ENCODE peak calls at places on chromosomes 12 and 14, in four cellular contexts. One of them, this sample, is unnamed.

GRCh38 chr14:65134651-65135579 is 32.6 kb upstream of the MAX start:
- DNase-seq in GM10248: no peak
- DNase-seq in right atrium auricular region: no peak
- DNase-seq in Calu3: peak; percentile 32
- DNase-seq in this sample: no peak

GRCh38 chr12:50055831-50056628 is 1.4 kb upstream of the ASIC1 start:
- DNase-seq in Calu3: peak; percentile 49
- DNase-seq in GM10248: peak; percentile 83
- DNase-seq in right atrium auricular region: no peak
- DNase-seq in this sample: no peak

GRCh38 chr12:14988035-14988434 is 15.2 kb downstream of the PDE6H start:
- DNase-seq in Calu3: no peak
- DNase-seq in GM10248: no peak
- DNase-seq in right atrium auricular region: no peak
- DNase-seq in this sample: no peak

GRCh38 chr14:22039938-22040780 is 366.5 kb upstream of the OR4E1 start:
- DNase-seq in GM10248: no peak
- DNase-seq in right atrium auricular region: no peak
- DNase-seq in Calu3: peak; percentile 24
- DNase-seq in this sample: no peak

GRCh38 chr12:18382486-18382885 is 121.2 kb downstream of the PIK3C2G start:
- DNase-seq in GM10248: no peak
- DNase-seq in Calu3: no peak
- DNase-seq in right atrium auricular region: no peak
- DNase-seq in this sample: no peak

GRCh38 chr14:73997108-73997943 is 21.8 kb downstream of the ENTPD5 start:
- DNase-seq in right atrium auricular region: no peak
- DNase-seq in GM10248: no peak
- DNase-seq in Calu3: no peak
- DNase-seq in this sample: no peak

GRCh38 chr14:23602181-23603095 is 23.8 kb upstream of the JPH4 start:
- DNase-seq in Calu3: no peak
- DNase-seq in GM10248: no peak
- DNase-seq in right atrium auricular region: no peak
- DNase-seq in this sample: peak; percentile 63

GRCh38 chr14:94129758-94130414 is 482 bp upstream of the IFI27L2 start:
- DNase-seq in GM10248: no peak
- DNase-seq in right atrium auricular region: peak; percentile 62
- DNase-seq in Calu3: peak; percentile 41
- DNase-seq in this sample: peak; percentile 44

GRCh38 chr12:133235401-133236112 is at the start of gene ANHX:
- DNase-seq in Calu3: no peak
- DNase-seq in right atrium auricular region: no peak
- DNase-seq in GM10248: no peak
- DNase-seq in this sample: no peak

GRCh38 chr14:73188501-73188903 is 48.8 kb upstream of the PAPLN start:
- DNase-seq in Calu3: no peak
- DNase-seq in GM10248: no peak
- DNase-seq in right atrium auricular region: no peak
- DNase-seq in this sample: no peak

GRCh38 chr14:95667251-95667693 is 19.0 kb upstream of the TCL1B start:
- DNase-seq in Calu3: no peak
- DNase-seq in GM10248: no peak
- DNase-seq in right atrium auricular region: no peak
- DNase-seq in this sample: no peak

GRCh38 chr12:40351976-40352375 is 127.2 kb downstream of the LRRK2 start:
- DNase-seq in Calu3: no peak
- DNase-seq in GM10248: no peak
- DNase-seq in right atrium auricular region: no peak
- DNase-seq in this sample: no peak

GRCh38 chr12:9646794-9647622 is 22.5 kb upstream of the CLEC2D start:
- DNase-seq in GM10248: no peak
- DNase-seq in right atrium auricular region: no peak
- DNase-seq in Calu3: no peak
- DNase-seq in this sample: no peak

GRCh38 chr14:34781242-34781641 is 66.8 kb upstream of the CFL2 start:
- DNase-seq in GM10248: no peak
- DNase-seq in right atrium auricular region: no peak
- DNase-seq in Calu3: no peak
- DNase-seq in this sample: no peak

GRCh38 chr14:99529899-99530298 is 48.7 kb downstream of the CCNK start:
- DNase-seq in right atrium auricular region: no peak
- DNase-seq in Calu3: no peak
- DNase-seq in GM10248: no peak
- DNase-seq in this sample: no peak

GRCh38 chr12:94089891-94090290 is 58.5 kb upstream of the PLXNC1 start:
- DNase-seq in right atrium auricular region: no peak
- DNase-seq in GM10248: no peak
- DNase-seq in Calu3: no peak
- DNase-seq in this sample: no peak

GRCh38 chr14:88005978-88006851 is 1.3 kb downstream of the GPR65 start:
- DNase-seq in Calu3: no peak
- DNase-seq in GM10248: peak; percentile 37
- DNase-seq in right atrium auricular region: no peak
- DNase-seq in this sample: no peak

GRCh38 chr12:52146822-52147366 is 44.9 kb downstream of the KRT80 start:
- DNase-seq in right atrium auricular region: no peak
- DNase-seq in Calu3: no peak
- DNase-seq in GM10248: no peak
- DNase-seq in this sample: no peak

GRCh38 chr14:62143235-62143634 is 381.0 kb downstream of the SNAPC1 start:
- DNase-seq in right atrium auricular region: peak; percentile 60
- DNase-seq in GM10248: no peak
- DNase-seq in Calu3: no peak
- DNase-seq in this sample: no peak

GRCh38 chr12:117321572-117321971 is 39.9 kb downstream of the NOS1 start:
- DNase-seq in Calu3: no peak
- DNase-seq in right atrium auricular region: no peak
- DNase-seq in GM10248: no peak
- DNase-seq in this sample: no peak

GRCh38 chr12:85448548-85449139 is 168.6 kb downstream of the ALX1 start:
- DNase-seq in Calu3: no peak
- DNase-seq in GM10248: no peak
- DNase-seq in right atrium auricular region: no peak
- DNase-seq in this sample: no peak

GRCh38 chr12:71183018-71183417 is 25.2 kb upstream of the TSPAN8 start:
- DNase-seq in GM10248: no peak
- DNase-seq in right atrium auricular region: no peak
- DNase-seq in Calu3: peak; percentile 60
- DNase-seq in this sample: no peak

GRCh38 chr14:30603402-30603801 is 18.7 kb upstream of the SCFD1 start:
- DNase-seq in right atrium auricular region: no peak
- DNase-seq in Calu3: no peak
- DNase-seq in GM10248: no peak
- DNase-seq in this sample: no peak

GRCh38 chr14:30610719-30611388 is 11.3 kb upstream of the SCFD1 start:
- DNase-seq in GM10248: peak; percentile 10
- DNase-seq in Calu3: peak; percentile 66
- DNase-seq in right atrium auricular region: no peak
- DNase-seq in this sample: no peak

GRCh38 chr14:30614155-30614554 is 8.0 kb upstream of the SCFD1 start:
- DNase-seq in right atrium auricular region: no peak
- DNase-seq in Calu3: no peak
- DNase-seq in GM10248: no peak
- DNase-seq in this sample: no peak

GRCh38 chr14:30607156-30607780 is 14.9 kb upstream of the SCFD1 start:
- DNase-seq in right atrium auricular region: no peak
- DNase-seq in GM10248: no peak
- DNase-seq in Calu3: no peak
- DNase-seq in this sample: no peak

GRCh38 chr14:30608533-30609006 is 13.5 kb upstream of the SCFD1 start:
- DNase-seq in right atrium auricular region: no peak
- DNase-seq in GM10248: no peak
- DNase-seq in Calu3: peak; percentile 64
- DNase-seq in this sample: no peak
- TF ChIP-seq CTCF in right atrium auricular region: no peak
- TF ChIP-seq CTCF in GM10248: no peak
- TF ChIP-seq CTCF in Calu3: no peak
- TF ChIP-seq CTCF in this sample: peak; percentile 10

DNA sequence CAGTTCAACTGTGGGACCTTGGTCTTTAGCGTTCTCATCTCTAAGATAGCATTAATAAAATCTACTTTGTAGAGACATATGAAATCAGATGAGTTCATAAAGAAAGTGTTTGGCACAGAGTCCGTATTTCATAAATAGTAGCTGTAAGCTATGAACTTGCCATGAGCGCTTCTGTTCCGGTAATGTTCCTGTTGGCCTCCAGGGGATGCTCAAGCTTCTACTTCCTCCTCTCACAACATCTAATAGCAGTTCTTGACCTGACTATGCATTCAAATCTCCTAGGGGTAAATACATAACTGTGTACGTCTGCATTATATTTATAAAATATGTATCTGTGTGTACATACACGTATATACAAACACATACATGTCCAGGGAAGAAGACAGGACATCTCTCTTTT is 288.2 kb upstream of the TMPO start:
- DNase-seq in GM10248: no peak
- DNase-seq in Calu3: no peak
- DNase-seq in right atrium auricular region: no peak
- DNase-seq in this sample: no peak
- TF ChIP-seq CTCF in GM10248: no peak
- TF ChIP-seq CTCF in Calu3: no peak
- TF ChIP-seq CTCF in right atrium auricular region: no peak
- TF ChIP-seq CTCF in this sample: peak; percentile 28

GRCh38 chr14:104223810-104224515 is 85.6 kb downstream of the KIF26A start:
- DNase-seq in Calu3: no peak
- DNase-seq in GM10248: no peak
- DNase-seq in right atrium auricular region: no peak
- DNase-seq in this sample: no peak

GRCh38 chr14:104226421-104227385 is 88.3 kb downstream of the KIF26A start:
- DNase-seq in right atrium auricular region: no peak
- DNase-seq in Calu3: no peak
- DNase-seq in GM10248: no peak
- DNase-seq in this sample: no peak

GRCh38 chr14:104222396-104223036 is 84.1 kb downstream of the KIF26A start:
- DNase-seq in GM10248: no peak
- DNase-seq in right atrium auricular region: no peak
- DNase-seq in Calu3: no peak
- DNase-seq in this sample: no peak

GRCh38 chr14:104223101-104223809 is 84.9 kb downstream of the KIF26A start:
- DNase-seq in Calu3: no peak
- DNase-seq in right atrium auricular region: no peak
- DNase-seq in GM10248: no peak
- DNase-seq in this sample: no peak

GRCh38 chr14:104224516-104225281 is 86.3 kb downstream of the KIF26A start:
- DNase-seq in GM10248: peak; percentile 52
- DNase-seq in Calu3: no peak
- DNase-seq in right atrium auricular region: no peak
- DNase-seq in this sample: no peak
- TF ChIP-seq CTCF in GM10248: peak; percentile 35
- TF ChIP-seq CTCF in Calu3: no peak
- TF ChIP-seq CTCF in right atrium auricular region: peak; percentile 19
- TF ChIP-seq CTCF in this sample: peak; percentile 25

DNA sequence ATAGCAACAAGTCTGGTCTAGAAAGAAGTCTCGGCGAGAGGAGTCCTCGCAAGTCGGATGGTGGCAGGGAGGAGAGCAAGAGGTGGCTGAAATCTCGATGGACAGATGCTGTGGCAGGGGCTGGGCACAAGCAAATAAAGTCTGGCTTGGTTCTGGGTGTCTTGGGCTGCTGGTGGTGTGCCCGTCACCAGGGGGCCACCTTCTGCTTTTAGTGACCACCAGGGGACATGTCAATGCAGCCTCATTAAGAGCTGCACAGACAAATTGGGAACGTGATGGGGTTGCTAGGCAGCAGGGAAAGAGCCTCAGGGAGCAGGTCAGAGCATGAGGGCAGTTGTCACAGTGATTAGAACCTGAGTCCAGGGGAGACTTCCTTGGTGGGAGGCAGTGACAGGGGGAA is 43.9 kb downstream of the LRRC74A start:
- DNase-seq in GM10248: no peak
- DNase-seq in Calu3: peak; percentile 46
- DNase-seq in right atrium auricular region: no peak
- DNase-seq in this sample: no peak
- TF ChIP-seq CTCF in GM10248: peak; percentile 14
- TF ChIP-seq CTCF in Calu3: peak; percentile 24
- TF ChIP-seq CTCF in right atrium auricular region: no peak
- TF ChIP-seq CTCF in this sample: peak; percentile 25

GRCh38 chr12:74415633-74416032 is 122.0 kb upstream of the ATXN7L3B start:
- DNase-seq in Calu3: peak; percentile 23
- DNase-seq in right atrium auricular region: no peak
- DNase-seq in GM10248: peak; percentile 7
- DNase-seq in this sample: no peak
- TF ChIP-seq CTCF in Calu3: no peak
- TF ChIP-seq CTCF in right atrium auricular region: no peak
- TF ChIP-seq CTCF in GM10248: peak; percentile 39
- TF ChIP-seq CTCF in this sample: peak; percentile 65